ENCODE peak calls at places on chromosomes 7 and 10, in five cellular contexts. O is fibroblast of lung, U is colonic mucosa, S is H9, E is heart left ventricle. K is an unnamed sample.

GRCh38 chr10:44132361-44133289 is 252.3 kb downstream of the CXCL12 start:
- DNase-seq in S (no peak), O (no peak), E (peak; percentile 40), U (no peak), K (no peak)

GRCh38 chr10:77406764-77407430 is 230.7 kb downstream of the KCNMA1 start:
- DNase-seq in U (no peak), S (no peak), E (no peak), O (no peak), K (no peak)

GRCh38 chr10:101136007-101136707 is 5.1 kb downstream of the TLX1 start:
- DNase-seq in E (no peak), O (no peak), S (peak; percentile 64), U (no peak), K (no peak)

GRCh38 chr7:120709931-120710330 is 148.0 kb downstream of the TSPAN12 start:
- DNase-seq in E (no peak), O (no peak), S (no peak), U (no peak), K (no peak)

GRCh38 chr10:33126118-33126517 is 168.1 kb upstream of the ITGB1 start:
- DNase-seq in E (no peak), O (no peak), U (no peak), S (no peak), K (no peak)

GRCh38 chr10:34674169-34674568 is 140.9 kb downstream of the PARD3 start:
- DNase-seq in E (no peak), U (no peak), O (no peak), S (no peak), K (no peak)

GRCh38 chr10:130757271-130757670 is 554.2 kb downstream of the TCERG1L start:
- DNase-seq in S (no peak), O (no peak), E (no peak), U (no peak), K (no peak)

GRCh38 chr7:139731802-139732470 is 45.9 kb downstream of the HIPK2 start:
- DNase-seq in U (peak; percentile 87), O (peak; percentile 96), E (peak; percentile 84), S (no peak), K (no peak)

GRCh38 chr10:49512121-49512809 is 26.7 kb downstream of the ERCC6 start:
- DNase-seq in O (peak; percentile 54), S (no peak), U (no peak), E (no peak), K (no peak)

DNA sequence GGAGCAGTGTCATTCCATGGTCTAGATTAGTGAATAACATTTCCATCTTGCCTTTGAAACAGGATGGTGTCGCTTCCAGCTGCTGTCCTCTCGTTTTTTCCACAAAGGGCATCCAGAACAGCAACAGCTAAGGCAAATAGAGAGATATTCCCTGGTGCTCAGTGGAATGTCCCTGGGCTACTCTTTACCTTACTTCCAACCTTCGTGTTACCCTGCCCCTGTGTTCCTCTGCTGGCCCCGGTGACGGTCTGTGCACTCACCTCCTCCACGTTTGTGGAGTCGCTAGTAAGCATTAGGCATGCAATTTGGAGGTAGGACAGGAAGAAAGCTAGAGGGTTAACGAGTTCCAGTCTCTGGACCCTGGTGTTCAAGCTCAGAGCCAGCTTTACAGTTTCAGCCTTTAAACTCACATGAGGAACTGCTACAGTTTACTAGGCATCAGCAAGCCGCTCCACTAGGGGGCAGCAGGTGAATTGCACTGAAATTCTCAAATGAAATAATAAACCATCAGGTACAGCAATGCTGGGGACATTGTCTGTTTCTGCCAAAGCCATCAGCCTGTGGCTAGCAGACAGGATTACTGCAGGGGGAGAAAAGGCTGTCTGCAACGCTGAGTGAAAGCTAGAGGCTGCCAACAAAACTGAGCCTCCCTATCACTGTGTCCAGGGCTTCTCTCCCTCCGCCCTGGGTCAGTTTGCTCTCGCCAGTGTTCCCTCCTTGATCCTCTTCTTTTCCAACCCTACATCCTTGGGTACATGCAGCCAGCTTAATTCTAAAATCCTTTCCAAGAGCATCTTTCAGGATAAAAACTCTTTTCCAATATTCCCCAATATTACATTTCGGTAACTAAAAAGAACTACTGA is 9.0 kb downstream of the MRPL32 start:
- DNase-seq in E (peak; percentile 77), U (peak; percentile 82), O (peak; percentile 81), S (peak; percentile 84), K (peak; percentile 42)
- TF ChIP-seq CTCF in E (peak; percentile 89), U (peak; percentile 87), O (peak; percentile 94), S (peak; percentile 97), K (peak; percentile 85)

DNA sequence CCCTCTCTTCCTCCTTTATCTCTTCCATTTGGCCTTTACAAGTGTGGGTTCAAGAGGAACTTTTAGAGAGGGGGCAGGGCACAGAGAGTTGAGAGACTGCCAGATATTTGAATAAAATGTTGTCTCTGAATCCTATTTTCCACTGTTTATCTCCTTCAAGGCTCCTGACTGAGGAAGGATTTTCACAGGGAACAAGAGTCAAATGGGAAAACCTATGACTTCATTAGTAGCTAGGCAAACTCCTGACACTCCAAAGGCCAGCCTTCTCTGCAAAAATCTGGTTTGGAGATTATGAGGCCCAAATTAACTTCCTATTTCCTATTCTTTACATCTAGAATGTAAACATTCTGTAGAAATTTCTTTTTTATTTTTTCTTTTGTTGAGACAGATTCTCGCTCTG is 283.9 kb upstream of the PODXL start:
- DNase-seq in O (no peak), E (no peak), U (no peak), S (no peak), K (no peak)
- TF ChIP-seq CTCF in O (no peak), E (no peak), U (no peak), S (no peak), K (no peak)

GRCh38 chr7:149717481-149717880 is 55.9 kb downstream of the ZNF467 start:
- DNase-seq in U (no peak), E (no peak), O (no peak), S (peak; percentile 20), K (no peak)

GRCh38 chr7:149716932-149717307 is 56.5 kb downstream of the ZNF467 start:
- DNase-seq in U (no peak), S (peak; percentile 17), O (no peak), E (no peak), K (no peak)

GRCh38 chr7:149715476-149715875 is 57.9 kb downstream of the ZNF467 start:
- DNase-seq in E (no peak), U (no peak), O (no peak), S (peak; percentile 24), K (no peak)

GRCh38 chr7:149714910-149715471 is 58.4 kb downstream of the ZNF467 start:
- DNase-seq in O (no peak), E (no peak), S (no peak), U (peak; percentile 37), K (no peak)

GRCh38 chr7:149716007-149716931 is 57.1 kb downstream of the ZNF467 start:
- DNase-seq in U (no peak), O (no peak), S (peak; percentile 23), E (no peak), K (no peak)
- TF ChIP-seq CTCF in U (no peak), O (no peak), S (peak; percentile 10), E (no peak), K (no peak)

DNA sequence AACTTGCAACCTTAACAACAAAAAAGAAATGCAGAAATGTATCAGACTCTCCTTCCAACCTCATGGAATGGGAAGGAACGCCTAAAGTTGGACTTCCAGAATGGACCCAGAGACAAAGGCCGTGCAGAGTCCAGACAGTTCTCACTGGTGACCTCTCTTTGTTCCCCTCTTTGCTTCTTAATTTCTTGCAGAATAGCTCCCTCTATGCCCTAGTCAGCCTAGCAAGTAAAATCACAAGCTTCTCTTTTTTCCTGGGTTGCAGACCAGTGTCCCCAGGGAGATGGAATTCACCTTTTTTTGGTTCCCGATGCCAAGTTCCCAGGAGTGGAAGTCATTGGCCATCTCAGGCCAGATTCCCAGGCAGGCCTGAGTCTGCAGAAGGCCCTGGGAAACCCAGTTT is 278.0 kb downstream of the CCSER2 start:
- DNase-seq in O (no peak), E (no peak), S (no peak), U (no peak), K (no peak)
- TF ChIP-seq CTCF in O (no peak), E (no peak), S (no peak), U (no peak), K (no peak)

GRCh38 chr10:85157206-85157605 is 828.8 kb downstream of the CCSER2 start:
- DNase-seq in U (no peak), S (no peak), E (no peak), O (no peak), K (no peak)
- TF ChIP-seq CTCF in U (no peak), S (no peak), E (no peak), O (no peak), K (no peak)